ENCODE peak calls at places on chromosomes 13 and 19, in eight cellular contexts. T is foreskin fibroblast; K is NK-92 treated with Interleukin-12 subunit alpha and Interleukin-12 subunit beta, amount 100 ng/mL, for 24 hours; S is left lung; C is NCI-H82; R is head of caudate nucleus; M is stimulated activated CD4-positive, alpha-beta T cell treated with anti-CD3 and anti-CD28 coated beads, Interleukin-2, amount 100 ng/mL, for 24 hours; L is MV-4-11. O is an unnamed sample.

GRCh38 chr13:98026457-98026857 is 73.0 kb downstream of the IPO5 start:
- DNase-seq in L (no peak), S (no peak), T (peak; percentile 49), M (no peak), K (no peak), C (peak; percentile 27), R (no peak), O (peak; percentile 68)

GRCh38 chr19:2307518-2308012 is 389 bp downstream of the LINGO3 start:
- DNase-seq in T (no peak), S (peak; percentile 71), L (no peak), M (no peak), R (no peak), C (no peak), K (no peak), O (no peak)

GRCh38 chr13:52652980-52653303 is 306 bp downstream of the SUGT1 start:
- DNase-seq in C (no peak), K (peak; percentile 65), L (no peak), R (no peak), M (no peak), S (peak; percentile 86), T (no peak), O (no peak)

GRCh38 chr13:75968103-75968838 is 332.1 kb downstream of the LMO7 start:
- DNase-seq in S (no peak), R (no peak), M (no peak), T (peak; percentile 63), L (no peak), C (no peak), K (no peak), O (no peak)

GRCh38 chr19:50626796-50627195 is 12.9 kb downstream of the SYT3 start:
- DNase-seq in T (no peak), C (no peak), K (no peak), M (no peak), S (no peak), R (no peak), L (no peak), O (no peak)

GRCh38 chr19:42368765-42369164 is 21.3 kb downstream of the CNFN start:
- DNase-seq in T (no peak), S (no peak), M (no peak), K (no peak), R (no peak), L (no peak), C (no peak), O (no peak)

GRCh38 chr19:1513492-1514294 is 874 bp upstream of the ADAMTSL5 start:
- DNase-seq in C (peak; percentile 74), K (no peak), M (peak; percentile 76), T (peak; percentile 83), S (peak; percentile 92), L (peak; percentile 40), R (no peak), O (peak; percentile 55)

GRCh38 chr19:56403764-56404704 is at the start of gene ZNF583:
- DNase-seq in K (no peak), T (peak; percentile 99), C (peak; percentile 91), R (peak; percentile 96), L (peak; percentile 92), M (peak; percentile 90), S (peak; percentile 98), O (peak; percentile 93)

GRCh38 chr19:6948884-6949283 is 61.5 kb downstream of the ADGRE1 start:
- DNase-seq in K (no peak), C (no peak), L (no peak), T (no peak), R (no peak), M (no peak), S (no peak), O (no peak)

GRCh38 chr19:28468701-28469459 is 744.1 kb downstream of the UQCRFS1 start:
- DNase-seq in M (no peak), R (no peak), S (peak; percentile 83), C (no peak), K (no peak), T (peak; percentile 50), L (peak; percentile 67), O (peak; percentile 24)

GRCh38 chr13:21216332-21216731 is 39.9 kb downstream of the MRPL57 start:
- DNase-seq in T (peak; percentile 8), R (peak; percentile 4), C (no peak), L (no peak), K (no peak), S (no peak), M (no peak), O (no peak)

GRCh38 chr19:6752257-6753177 is 13.0 kb downstream of the TRIP10 start:
- DNase-seq in M (no peak), S (peak; percentile 68), K (no peak), L (no peak), C (no peak), T (no peak), R (no peak), O (no peak)